ENCODE peak calls at places on chromosomes 11 and 22, in six cellular contexts. A is tibial artery, R is sigmoid colon, E is A549, L is epithelial cell of esophagus, Y is IMR-90. P is an unnamed sample.

GRCh38 chr11:57674251-57674650 is 6.3 kb downstream of the ZDHHC5 start:
- DNase-seq in R (no peak), Y (no peak), E (no peak), A (no peak), L (peak), P (peak)

GRCh38 chr11:131302831-131303230 is 67.6 kb upstream of the NTM start:
- DNase-seq in E (no peak), R (no peak), A (no peak), Y (no peak), L (no peak), P (no peak)

GRCh38 chr22:42932857-42933782 is 76.0 kb upstream of the ARFGAP3 start:
- DNase-seq in L (peak), R (no peak), Y (peak), E (no peak), A (no peak), P (no peak)

GRCh38 chr22:18966748-18967147 is 30.7 kb upstream of the PRODH start:
- DNase-seq in L (no peak), Y (no peak), E (no peak), R (peak), A (peak), P (no peak)

GRCh38 chr11:45688472-45689033 is 23.1 kb upstream of the CHST1 start:
- DNase-seq in R (no peak), L (no peak), A (no peak), E (no peak), Y (no peak), P (no peak)

GRCh38 chr11:68904458-68904847 is 762 bp downstream of the IGHMBP2 start:
- DNase-seq in R (peak), Y (no peak), E (no peak), A (peak), L (peak), P (no peak)

GRCh38 chr11:12008790-12009616 is 577 bp upstream of the DKK3 start:
- DNase-seq in E (peak), Y (peak), L (peak), R (peak), A (peak), P (no peak)

GRCh38 chr11:60995798-60996197 is 24.3 kb downstream of the CD6 start:
- DNase-seq in A (no peak), E (no peak), L (no peak), Y (no peak), R (no peak), P (no peak)

GRCh38 chr11:17333799-17334586 is 17.6 kb upstream of the NCR3LG1 start:
- DNase-seq in A (no peak), E (no peak), R (no peak), L (no peak), Y (no peak), P (no peak)

GRCh38 chr22:49371325-49372110 is 456.2 kb downstream of the BRD1 start:
- DNase-seq in L (no peak), R (no peak), A (peak), Y (no peak), E (no peak), P (no peak)

GRCh38 chr22:30031764-30032468 is 48.3 kb upstream of the HORMAD2 start:
- DNase-seq in A (no peak), R (no peak), L (no peak), E (no peak), Y (no peak), P (no peak)

GRCh38 chr11:71486320-71486719 is 33.3 kb downstream of the NADSYN1 start:
- DNase-seq in R (peak), Y (no peak), E (no peak), L (no peak), A (no peak), P (no peak)

GRCh38 chr11:83611616-83612015 is 325.4 kb upstream of the CCDC90B start:
- DNase-seq in Y (no peak), A (no peak), E (no peak), L (no peak), R (no peak), P (no peak)

GRCh38 chr22:35174398-35174797 is 82.9 kb upstream of the HMGXB4 start:
- DNase-seq in E (no peak), A (no peak), R (no peak), Y (no peak), L (no peak), P (no peak)

GRCh38 chr11:124740277-124740882 is 638 bp downstream of the NRGN start:
- DNase-seq in L (peak), E (peak), Y (no peak), R (no peak), A (no peak), P (no peak)

GRCh38 chr11:34721646-34722045 is 100.8 kb downstream of the EHF start:
- DNase-seq in Y (peak), L (no peak), A (no peak), E (no peak), R (no peak), P (no peak)

GRCh38 chr22:47038206-47038835 is 275.9 kb downstream of the TBC1D22A start:
- DNase-seq in Y (no peak), E (no peak), R (peak), L (no peak), A (no peak), P (no peak)

GRCh38 chr11:75141166-75141565 is 9.7 kb upstream of the SLCO2B1 start:
- DNase-seq in A (peak), R (no peak), Y (no peak), L (no peak), E (no peak), P (no peak)

GRCh38 chr11:494761-495536 is 12.1 kb downstream of the RNH1 start:
- DNase-seq in E (no peak), L (no peak), A (no peak), Y (no peak), R (no peak), P (no peak)

DNA sequence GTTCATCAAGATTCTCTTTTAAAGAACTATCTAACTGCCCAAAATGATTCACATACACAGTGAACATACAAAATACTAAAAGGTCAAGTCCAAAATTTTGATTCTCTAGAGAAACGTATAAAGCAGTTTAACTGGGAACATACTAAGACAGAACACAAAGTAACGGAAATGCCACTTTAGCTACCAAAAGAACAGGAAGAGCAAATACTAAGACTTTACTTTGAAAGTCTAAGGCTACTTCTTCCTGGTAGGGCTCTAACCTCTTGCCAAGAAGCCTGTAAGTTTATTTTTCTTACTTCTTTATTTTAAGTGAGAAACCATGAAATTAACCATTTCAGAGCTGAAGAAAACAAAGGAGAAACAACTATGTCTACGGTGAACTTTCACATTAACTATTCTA is 6.2 kb downstream of the PICALM start:
- DNase-seq in Y (no peak), A (no peak), E (no peak), L (no peak), R (no peak), P (no peak)
- H3K4me3 ChIP-seq in Y (no peak), A (peak), E (no peak), L (no peak), R (no peak), P (peak)

GRCh38 chr11:95736268-95737208 is 53.0 kb downstream of the FAM76B start:
- DNase-seq in E (no peak), R (no peak), Y (no peak), A (no peak), L (no peak), P (no peak)

GRCh38 chr11:95734009-95734572 is 55.5 kb downstream of the FAM76B start:
- DNase-seq in L (no peak), E (no peak), A (no peak), R (no peak), Y (no peak), P (no peak)

GRCh38 chr11:95739526-95739925 is 50.1 kb downstream of the FAM76B start:
- DNase-seq in A (no peak), E (no peak), L (no peak), Y (no peak), R (no peak), P (no peak)

GRCh38 chr11:95739108-95739507 is 50.5 kb downstream of the FAM76B start:
- DNase-seq in Y (no peak), L (no peak), E (no peak), R (no peak), A (no peak), P (no peak)
- TF ChIP-seq CTCF in Y (no peak), L (no peak), E (no peak), R (no peak), A (no peak), P (peak)

GRCh38 chr22:24424901-24425775 is 2.3 kb upstream of the ADORA2A start:
- DNase-seq in E (no peak), Y (no peak), L (no peak), R (no peak), A (no peak), P (no peak)
- H3K4me3 ChIP-seq in E (no peak), Y (no peak), L (no peak), R (peak), A (peak), P (no peak)

DNA sequence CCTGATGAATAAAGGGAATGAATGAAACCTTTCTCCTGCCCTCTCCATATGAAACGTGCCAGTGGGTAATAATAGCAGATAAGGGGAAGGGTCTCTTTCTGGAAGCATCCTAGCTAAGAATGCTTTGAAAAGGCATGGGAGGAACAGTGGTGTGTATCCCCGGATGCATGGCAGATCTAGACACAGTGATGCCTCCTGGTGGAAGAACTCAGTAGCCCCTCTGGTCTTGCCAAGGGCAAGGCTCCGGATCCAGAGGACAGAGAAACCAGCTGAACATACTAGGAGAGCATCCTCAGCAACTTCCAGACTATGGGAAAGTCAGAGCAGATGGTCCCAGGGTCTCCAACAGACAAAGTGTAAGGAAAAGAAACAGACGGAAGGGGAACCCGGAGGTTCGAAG is 6.4 kb downstream of the BAIAP2L2 start:
- DNase-seq in R (no peak), L (no peak), E (peak), A (no peak), Y (peak), P (no peak)
- TF ChIP-seq CTCF in R (peak), L (peak), E (no peak), A (peak), Y (peak), P (peak)

GRCh38 chr22:22513619-22514018 is 5.1 kb upstream of the ZNF280B start:
- DNase-seq in A (no peak), Y (no peak), L (no peak), R (no peak), E (no peak), P (no peak)

GRCh38 chr22:22506736-22507135 is 1.8 kb downstream of the ZNF280B start:
- DNase-seq in R (no peak), E (no peak), L (no peak), A (no peak), Y (no peak), P (no peak)

GRCh38 chr22:22508274-22509176 is at the start of gene ZNF280B:
- DNase-seq in L (peak), Y (peak), E (peak), A (no peak), R (peak), P (no peak)

DNA sequence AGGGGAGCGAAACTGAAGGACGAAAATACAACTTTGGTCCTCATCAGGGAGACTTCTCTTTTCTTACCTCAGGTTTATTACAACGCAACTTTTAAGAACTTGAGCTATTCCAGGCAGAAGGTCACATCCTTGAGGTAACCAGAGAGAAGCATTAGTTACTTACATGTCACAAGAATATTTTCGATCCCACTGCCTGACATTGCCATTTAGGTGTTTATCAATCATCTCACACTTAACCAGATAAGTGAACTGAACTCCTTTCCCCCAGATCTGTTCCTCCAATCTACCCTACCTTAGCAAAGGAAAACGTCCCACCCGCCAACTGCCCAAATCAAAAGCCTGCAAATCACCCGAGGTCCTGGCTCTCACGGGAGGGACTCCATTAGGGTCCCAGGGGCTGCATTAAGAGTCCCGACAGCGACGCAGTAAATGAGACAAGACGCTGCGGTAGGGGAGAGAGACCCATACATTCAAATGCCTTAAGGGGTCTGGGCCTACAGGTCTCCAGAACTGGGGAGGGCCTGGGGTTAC is 734 bp downstream of the ZNF280B start:
- DNase-seq in E (no peak), R (no peak), Y (no peak), L (no peak), A (no peak), P (no peak)
- H3K4me3 ChIP-seq in E (peak), R (peak), Y (peak), L (peak), A (peak), P (peak)

DNA sequence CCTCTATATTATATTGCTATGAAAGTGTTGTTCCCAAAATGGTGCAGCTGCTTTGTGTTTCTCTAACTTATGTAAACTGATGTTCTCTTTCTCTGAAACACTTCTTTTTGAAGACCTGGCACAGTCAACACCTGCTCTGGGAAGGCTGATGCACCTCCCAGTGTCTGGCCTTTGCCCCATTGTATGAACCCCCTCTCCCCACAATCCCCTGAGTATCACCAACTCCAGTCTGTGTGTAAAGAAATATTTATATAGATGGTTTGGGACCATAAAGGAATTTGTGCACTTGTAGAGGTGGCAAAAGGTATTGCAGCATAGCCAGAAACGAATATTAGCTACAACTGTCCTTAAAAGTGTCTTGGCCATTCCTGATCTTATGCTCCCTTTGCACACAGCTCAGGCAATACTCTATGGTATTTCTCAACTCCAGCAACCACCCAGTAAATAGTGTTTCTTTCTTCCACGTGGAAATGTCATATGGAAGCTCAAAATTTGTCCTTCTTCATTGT is 365.2 kb upstream of the DDI1 start:
- DNase-seq in A (no peak), E (no peak), Y (no peak), L (no peak), R (no peak), P (no peak)
- TF ChIP-seq CTCF in A (no peak), E (no peak), Y (no peak), L (peak), R (no peak), P (no peak)

GRCh38 chr22:45642966-45643365 is 28.7 kb upstream of the ATXN10 start:
- DNase-seq in R (no peak), E (no peak), A (no peak), Y (no peak), L (no peak), P (no peak)

GRCh38 chr22:45645526-45646414 is 25.9 kb upstream of the ATXN10 start:
- DNase-seq in E (peak), A (peak), R (peak), L (peak), Y (peak), P (no peak)

GRCh38 chr22:45644714-45645113 is 26.9 kb upstream of the ATXN10 start:
- DNase-seq in E (no peak), R (no peak), A (no peak), L (no peak), Y (no peak), P (no peak)

GRCh38 chr22:45647532-45648225 is 24.0 kb upstream of the ATXN10 start:
- DNase-seq in A (peak), R (no peak), Y (no peak), L (no peak), E (no peak), P (no peak)

DNA sequence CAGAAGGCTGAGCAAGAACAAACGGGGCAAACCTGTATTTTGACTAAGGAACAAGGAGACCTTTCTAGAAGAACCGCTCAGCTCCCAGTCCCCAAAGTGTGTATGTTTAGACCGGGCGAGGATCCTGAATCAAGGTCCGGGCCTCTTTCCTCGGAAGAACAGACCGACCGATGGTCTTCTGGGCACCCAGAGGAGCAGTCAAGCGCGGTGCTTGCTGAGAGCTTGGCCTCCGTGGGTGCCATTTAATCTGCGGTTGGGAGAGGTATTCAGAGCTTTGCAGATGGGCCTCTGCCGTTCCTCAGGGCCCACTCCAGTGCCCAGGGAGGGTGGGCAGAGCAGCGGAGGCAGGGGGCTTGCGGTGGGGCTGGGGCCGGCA is 26.5 kb upstream of the ATXN10 start:
- DNase-seq in R (no peak), E (no peak), A (no peak), L (no peak), Y (no peak), P (no peak)
- H3K4me3 ChIP-seq in R (no peak), E (no peak), A (no peak), L (no peak), Y (no peak), P (peak)